ENCODE peak calls at places on chromosomes 1 and 21, in ten cellular contexts. I is mammary epithelial cell; A is caudate nucleus; C is CD4-positive, alpha-beta memory T cell; Q is psoas muscle; D is CD8-positive, alpha-beta T cell; O is GM12878; K is endodermal cell; U is trophoblast cell; T is left ventricle myocardium inferior. H is an unnamed sample.

GRCh38 chr1:224882264-224882663 is 47.2 kb upstream of the DNAH14 start:
- DNase-seq in T (no peak), D (no peak), U (no peak), I (no peak), C (no peak), K (no peak), O (no peak), Q (no peak), A (no peak), H (no peak)

GRCh38 chr21:35002879-35003722 is 46.0 kb downstream of the RUNX1 start:
- DNase-seq in K (no peak), I (peak), D (no peak), O (no peak), Q (no peak), U (no peak), C (no peak), T (no peak), A (no peak), H (no peak)

GRCh38 chr1:41639332-41639936 is 155.0 kb upstream of the EDN2 start:
- DNase-seq in C (no peak), K (peak), T (no peak), O (no peak), A (peak), U (no peak), I (peak), D (no peak), Q (no peak), H (no peak)

GRCh38 chr1:40876891-40877290 is 14.7 kb upstream of the CITED4 start:
- DNase-seq in K (no peak), A (no peak), Q (no peak), T (no peak), U (no peak), D (no peak), C (no peak), O (no peak), I (no peak), H (no peak)

GRCh38 chr1:169307176-169307575 is 60.4 kb downstream of the NME7 start:
- DNase-seq in T (no peak), U (no peak), C (no peak), I (no peak), Q (no peak), D (no peak), O (no peak), A (no peak), K (no peak), H (no peak)

GRCh38 chr1:39086386-39087108 is 60.4 kb downstream of the NDUFS5 start:
- DNase-seq in C (no peak), U (no peak), T (no peak), I (no peak), O (no peak), Q (no peak), A (no peak), D (no peak), K (no peak), H (no peak)

GRCh38 chr1:158037008-158037875 is 43.8 kb downstream of the KIRREL1 start:
- DNase-seq in T (no peak), D (no peak), O (no peak), U (no peak), K (no peak), Q (no peak), C (no peak), I (no peak), A (no peak), H (no peak)

GRCh38 chr21:34871026-34871908 is 177.8 kb downstream of the RUNX1 start:
- DNase-seq in A (no peak), C (no peak), U (peak), K (no peak), D (no peak), Q (no peak), T (no peak), O (no peak), I (no peak), H (no peak)

GRCh38 chr1:6013491-6013890 is 21.3 kb upstream of the NPHP4 start:
- DNase-seq in D (no peak), C (no peak), K (no peak), Q (no peak), I (no peak), O (no peak), A (no peak), T (no peak), U (no peak), H (no peak)

GRCh38 chr1:43237131-43237530 is 32.7 kb upstream of the TMEM125 start:
- DNase-seq in T (no peak), Q (no peak), K (no peak), O (no peak), D (no peak), A (no peak), U (peak), C (no peak), I (no peak), H (no peak)

GRCh38 chr1:76705560-76705959 is 161.7 kb upstream of the ST6GALNAC5 start:
- DNase-seq in A (no peak), U (no peak), C (no peak), K (no peak), I (no peak), O (no peak), Q (no peak), D (no peak), T (no peak), H (no peak)

GRCh38 chr1:228014235-228014930 is 7.6 kb downstream of the WNT3A start:
- DNase-seq in T (peak), O (no peak), C (no peak), U (no peak), K (no peak), D (peak), A (no peak), Q (peak), I (peak), H (peak)

GRCh38 chr1:170695955-170696590 is 32.1 kb downstream of the PRRX1 start:
- DNase-seq in I (no peak), C (no peak), Q (no peak), A (no peak), O (no peak), D (no peak), T (no peak), U (no peak), K (no peak), H (no peak)

GRCh38 chr1:205986848-205987247 is 16.3 kb downstream of the RAB7B start:
- DNase-seq in T (no peak), D (no peak), C (no peak), U (no peak), A (no peak), Q (no peak), O (no peak), I (no peak), K (no peak), H (no peak)

GRCh38 chr1:109396971-109397370 is 747 bp downstream of the SORT1 start:
- DNase-seq in K (peak), A (no peak), D (no peak), O (no peak), Q (no peak), C (peak), I (no peak), T (no peak), U (no peak), H (no peak)

GRCh38 chr1:241985787-241986186 is 13.1 kb downstream of the MAP1LC3C start:
- DNase-seq in K (peak), U (no peak), C (no peak), A (no peak), I (peak), D (no peak), T (no peak), O (no peak), Q (no peak), H (no peak)

GRCh38 chr21:38768385-38769071 is 37.2 kb upstream of the ETS2 start:
- DNase-seq in C (peak), D (peak), O (no peak), U (peak), I (peak), Q (no peak), T (no peak), K (no peak), A (no peak), H (peak)

GRCh38 chr1:21289700-21290545 is at the start of gene ECE1:
- DNase-seq in D (peak), Q (no peak), K (peak), O (no peak), T (peak), I (no peak), A (no peak), U (peak), C (peak), H (no peak)

GRCh38 chr1:245085508-245086095 is 69.2 kb upstream of the KIF26B start:
- DNase-seq in O (peak), Q (no peak), T (no peak), C (no peak), K (no peak), D (no peak), U (peak), I (peak), A (no peak), H (peak)

GRCh38 chr1:159798893-159799292 is 3.3 kb upstream of the FCRL6 start:
- DNase-seq in O (no peak), D (peak), C (peak), T (peak), Q (peak), I (peak), A (no peak), U (peak), K (peak), H (peak)

GRCh38 chr1:9384751-9385245 is 92.1 kb downstream of the SPSB1 start:
- DNase-seq in K (no peak), Q (peak), O (no peak), U (no peak), A (peak), C (no peak), T (peak), D (no peak), I (no peak), H (no peak)

GRCh38 chr21:20882462-20883415 is 115.5 kb upstream of the NCAM2 start:
- DNase-seq in A (no peak), C (no peak), U (peak), Q (no peak), D (no peak), K (peak), O (no peak), I (no peak), T (no peak), H (no peak)

GRCh38 chr1:218813247-218813646 is 360.4 kb upstream of the LYPLAL1 start:
- DNase-seq in I (peak), U (no peak), D (no peak), A (no peak), O (no peak), Q (no peak), K (no peak), C (no peak), T (no peak), H (peak)

GRCh38 chr1:182595641-182596240 is 6.7 kb upstream of the RNASEL start:
- DNase-seq in I (peak), Q (peak), K (peak), C (peak), D (peak), T (peak), O (no peak), A (no peak), U (peak), H (no peak)

GRCh38 chr1:186152945-186153309 is 222.1 kb downstream of the TPR start:
- DNase-seq in T (no peak), O (no peak), A (no peak), D (no peak), U (peak), C (no peak), K (no peak), I (no peak), Q (no peak), H (no peak)

GRCh38 chr1:1031659-1032245 is 11.8 kb downstream of the AGRN start:
- DNase-seq in C (no peak), T (no peak), D (no peak), K (no peak), Q (no peak), O (no peak), I (no peak), A (no peak), U (no peak), H (no peak)

GRCh38 chr1:226736001-226736907 is 2.8 kb downstream of the ITPKB start:
- DNase-seq in A (peak), U (no peak), K (peak), I (no peak), D (peak), T (peak), O (no peak), Q (peak), C (peak), H (no peak)

GRCh38 chr1:57450981-57451380 is 27.1 kb upstream of the DAB1 start:
- DNase-seq in D (no peak), O (no peak), C (no peak), I (no peak), U (no peak), Q (no peak), T (no peak), K (peak), A (no peak), H (no peak)

GRCh38 chr1:40394456-40395172 is 21.1 kb downstream of the SMAP2 start:
- DNase-seq in D (no peak), K (no peak), A (no peak), C (peak), Q (no peak), T (no peak), I (no peak), U (no peak), O (no peak), H (no peak)

GRCh38 chr1:224852901-224853568 is 76.4 kb upstream of the DNAH14 start:
- DNase-seq in Q (no peak), D (no peak), O (peak), K (no peak), C (no peak), T (no peak), A (no peak), I (peak), U (peak), H (peak)

GRCh38 chr1:43382027-43382771 is 7.4 kb downstream of the MED8 start:
- DNase-seq in D (no peak), I (no peak), A (peak), C (no peak), T (no peak), Q (no peak), O (no peak), U (no peak), K (no peak), H (no peak)

GRCh38 chr1:192053661-192054060 is 104.6 kb upstream of the RGS18 start:
- DNase-seq in K (no peak), C (no peak), U (no peak), Q (no peak), O (no peak), A (no peak), T (no peak), I (no peak), D (no peak), H (no peak)

GRCh38 chr1:88727205-88727604 is 43.1 kb downstream of the PKN2 start:
- DNase-seq in D (no peak), U (no peak), K (no peak), Q (no peak), T (no peak), I (no peak), A (no peak), C (no peak), O (no peak), H (no peak)

GRCh38 chr21:46431448-46431847 is 27.2 kb upstream of the DIP2A start:
- DNase-seq in C (no peak), D (no peak), Q (peak), A (no peak), O (no peak), U (no peak), T (no peak), I (no peak), K (peak), H (no peak)
- H3K27ac ChIP-seq in C (no peak), D (no peak), Q (no peak), A (peak), O (no peak), U (no peak), T (no peak), I (no peak), K (no peak), H (no peak)

GRCh38 chr1:3195966-3196515 is 127.0 kb downstream of the PRDM16 start:
- DNase-seq in Q (no peak), O (no peak), A (no peak), I (no peak), C (no peak), D (no peak), K (no peak), U (no peak), T (no peak), H (no peak)
- H3K27ac ChIP-seq in Q (peak), O (no peak), A (no peak), I (no peak), C (no peak), D (no peak), K (no peak), U (no peak), T (peak), H (no peak)

DNA sequence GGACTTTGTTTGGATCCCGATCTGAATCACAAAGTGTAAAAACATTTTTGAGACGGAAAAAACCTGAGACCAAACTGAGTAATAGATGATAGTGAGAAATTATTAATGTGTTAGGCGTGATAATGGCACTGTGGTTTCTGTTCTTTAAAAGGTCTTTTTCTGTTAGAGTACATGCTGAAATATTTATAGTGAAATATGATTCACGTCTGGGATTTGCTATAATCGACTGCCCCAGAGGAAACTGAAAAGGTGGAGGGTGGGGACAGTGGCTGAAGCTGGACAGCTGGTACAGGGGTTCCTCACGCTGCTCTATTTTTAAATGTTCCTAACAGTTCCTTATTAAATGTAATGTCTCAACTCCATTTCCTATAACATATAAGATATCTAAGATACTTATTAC is 11.2 kb downstream of the URB1 start:
- DNase-seq in T (no peak), Q (no peak), U (no peak), K (no peak), A (no peak), O (no peak), I (no peak), C (no peak), D (peak), H (no peak)
- H3K27ac ChIP-seq in T (peak), Q (no peak), U (no peak), K (no peak), A (no peak), O (no peak), I (no peak), C (no peak), D (no peak), H (peak)

DNA sequence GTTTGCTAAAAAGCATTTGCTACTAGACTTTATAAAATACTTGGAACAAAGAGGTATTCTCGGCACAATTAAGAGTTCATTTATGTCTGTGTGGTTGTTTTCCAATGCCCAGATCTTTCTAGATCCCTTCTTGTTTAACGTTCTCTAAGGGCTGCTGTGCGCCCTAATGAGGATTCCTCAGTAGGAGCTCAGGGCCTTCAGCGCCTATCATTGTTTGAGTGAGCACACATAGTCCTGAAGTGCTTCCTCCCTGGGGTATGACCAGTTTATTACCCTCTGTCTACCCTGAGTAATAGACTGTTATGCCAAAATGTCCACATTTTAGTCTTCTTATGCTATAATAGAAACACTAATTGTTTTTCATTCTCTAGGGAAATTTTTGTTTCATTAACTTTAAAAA is 69.8 kb upstream of the KIAA1614 start:
- DNase-seq in O (no peak), D (no peak), I (no peak), Q (no peak), K (no peak), A (no peak), U (no peak), T (no peak), C (no peak), H (no peak)
- H3K27ac ChIP-seq in O (no peak), D (no peak), I (no peak), Q (no peak), K (peak), A (peak), U (no peak), T (peak), C (no peak), H (no peak)

DNA sequence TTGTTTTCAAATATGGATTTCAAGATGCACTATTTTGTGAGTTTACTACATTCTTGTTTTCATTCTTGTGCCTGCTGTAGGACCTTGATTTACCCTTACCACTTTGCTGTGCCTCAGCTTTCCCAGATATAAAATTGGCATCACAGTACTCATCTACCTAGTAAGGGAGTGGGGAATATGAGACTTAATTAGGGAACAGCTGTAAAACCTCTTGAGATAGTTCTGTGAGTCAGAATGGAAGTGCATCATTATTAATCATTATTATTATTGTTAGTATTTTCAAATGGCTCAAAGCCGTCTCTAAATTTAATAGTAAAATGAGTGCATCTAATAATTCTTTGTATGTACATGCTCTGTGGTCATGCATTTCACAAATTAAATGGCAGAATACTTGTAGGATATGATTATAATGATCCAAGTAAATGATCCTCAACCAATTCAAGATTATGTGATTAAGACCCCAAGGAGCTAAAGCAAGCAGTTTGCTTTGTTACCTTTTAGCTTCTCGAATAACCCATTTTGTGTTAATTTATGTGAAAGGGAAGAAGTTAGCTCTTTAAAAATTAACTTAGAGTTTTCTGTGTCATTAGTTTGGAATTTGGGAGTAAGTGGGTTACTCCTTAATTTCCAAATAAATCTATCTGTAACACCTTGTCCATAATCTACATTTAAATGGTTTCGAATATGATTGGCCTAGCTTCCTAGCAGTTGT is 155.5 kb downstream of the NFIA start:
- DNase-seq in I (no peak), A (no peak), T (no peak), C (no peak), U (no peak), Q (no peak), O (no peak), D (no peak), K (no peak), H (no peak)
- H3K27ac ChIP-seq in I (no peak), A (peak), T (no peak), C (no peak), U (no peak), Q (peak), O (no peak), D (no peak), K (no peak), H (no peak)

H was measured in epithelial cell of prostate.